ENCODE peak calls at places on chromosomes 13 and 19, in nine cellular contexts. C is AG10803, Y is AG04450, U is Peyer's patch, T is uterus, F is vagina, S is cardiac fibroblast, G is body of pancreas, M is endothelial cell. R is an unnamed sample.

GRCh38 chr13:84528408-84529055 is 646.3 kb upstream of the SLITRK1 start:
- DNase-seq in M (no peak), F (no peak), G (no peak), Y (no peak), S (no peak), U (no peak), C (no peak), T (no peak), R (no peak)

GRCh38 chr13:71820699-71821098 is 46.3 kb downstream of the DACH1 start:
- DNase-seq in M (no peak), U (no peak), C (no peak), F (no peak), G (no peak), T (no peak), S (no peak), Y (no peak), R (no peak)

GRCh38 chr19:11574689-11575088 is 2.8 kb downstream of the ACP5 start:
- DNase-seq in F (no peak), C (no peak), G (no peak), U (peak; percentile 68), T (no peak), M (no peak), Y (no peak), S (no peak), R (no peak)

GRCh38 chr13:20340759-20341161 is 108.6 kb upstream of the GJB6 start:
- DNase-seq in C (peak; percentile 52), F (no peak), S (peak; percentile 46), G (no peak), M (no peak), Y (no peak), T (peak; percentile 32), U (no peak), R (peak; percentile 58)

GRCh38 chr13:36357692-36358091 is 11.5 kb upstream of the SPART start:
- DNase-seq in G (no peak), F (no peak), S (peak; percentile 69), M (no peak), Y (no peak), U (no peak), T (peak; percentile 75), C (peak; percentile 79), R (peak; percentile 84)

GRCh38 chr13:49932066-49932465 is 4.1 kb downstream of the SPRYD7 start:
- DNase-seq in Y (no peak), G (no peak), C (no peak), S (no peak), F (no peak), U (no peak), T (no peak), M (no peak), R (no peak)

GRCh38 chr19:44846455-44847143 is 502 bp downstream of the NECTIN2 start:
- DNase-seq in S (peak; percentile 48), G (peak; percentile 62), Y (no peak), F (no peak), T (peak; percentile 53), M (peak; percentile 67), C (peak; percentile 39), U (peak; percentile 52), R (no peak)

GRCh38 chr13:22505489-22505888 is 675.3 kb upstream of the SGCG start:
- DNase-seq in Y (no peak), U (no peak), M (no peak), S (peak; percentile 7), T (no peak), C (peak; percentile 3), G (no peak), F (no peak), R (no peak)

GRCh38 chr13:40377783-40378182 is 288.7 kb downstream of the FOXO1 start:
- DNase-seq in U (no peak), T (no peak), G (no peak), M (no peak), S (peak; percentile 69), F (no peak), Y (no peak), C (peak; percentile 22), R (no peak)

GRCh38 chr19:953501-954271 is 27.9 kb downstream of the ARID3A start:
- DNase-seq in M (no peak), C (no peak), T (no peak), U (no peak), Y (no peak), F (no peak), G (no peak), S (no peak), R (no peak)

GRCh38 chr19:48858984-48859710 is 9.3 kb downstream of the PLEKHA4 start:
- DNase-seq in U (peak; percentile 82), G (peak; percentile 76), F (no peak), Y (no peak), S (no peak), M (no peak), C (no peak), T (no peak), R (no peak)

GRCh38 chr13:110341445-110342247 is 34.6 kb downstream of the COL4A2 start:
- DNase-seq in F (no peak), C (no peak), Y (no peak), G (no peak), S (peak; percentile 86), M (peak; percentile 42), U (no peak), T (peak; percentile 54), R (no peak)

GRCh38 chr13:49731766-49732165 is 40.5 kb upstream of the EBPL start:
- DNase-seq in T (no peak), G (no peak), F (no peak), C (peak; percentile 62), Y (peak; percentile 38), U (no peak), M (no peak), S (peak; percentile 67), R (no peak)

GRCh38 chr13:50387124-50387581 is 371.9 kb downstream of the KCNRG start:
- DNase-seq in M (no peak), F (no peak), U (peak; percentile 72), G (peak; percentile 34), T (peak; percentile 47), C (peak; percentile 40), Y (no peak), S (no peak), R (peak; percentile 53)

GRCh38 chr13:74136089-74136658 is 2.0 kb upstream of the KLF12 start:
- DNase-seq in S (peak; percentile 59), U (peak; percentile 55), C (peak; percentile 60), Y (no peak), G (no peak), T (peak; percentile 29), M (peak; percentile 40), F (no peak), R (peak; percentile 27)

GRCh38 chr13:87820221-87820620 is 149.1 kb downstream of the SLITRK5 start:
- DNase-seq in G (no peak), M (no peak), C (peak; percentile 6), Y (no peak), T (no peak), U (no peak), S (peak; percentile 7), F (no peak), R (no peak)

GRCh38 chr13:26377038-26377437 is 123.1 kb downstream of the CDK8 start:
- DNase-seq in G (no peak), C (peak; percentile 34), T (no peak), F (no peak), Y (no peak), M (peak; percentile 62), S (peak; percentile 8), U (peak; percentile 50), R (no peak)
- TF ChIP-seq CTCF in G (no peak), C (peak; percentile 56), T (no peak), F (no peak), Y (peak; percentile 42), M (peak; percentile 57), S (peak; percentile 54), U (no peak), R (no peak)

GRCh38 chr13:45490068-45490467 is 25.3 kb downstream of the COG3 start:
- DNase-seq in Y (no peak), G (no peak), S (no peak), F (no peak), C (no peak), M (no peak), T (no peak), U (no peak), R (no peak)
- TF ChIP-seq CTCF in Y (no peak), G (peak; percentile 27), S (no peak), F (no peak), C (no peak), M (peak; percentile 44), T (no peak), U (peak; percentile 15), R (no peak)

GRCh38 chr19:45901912-45902650 is at the start of gene MYPOP:
- DNase-seq in T (peak; percentile 23), M (no peak), S (no peak), C (no peak), F (no peak), G (no peak), Y (no peak), U (no peak), R (peak; percentile 9)

GRCh38 chr19:45901432-45901903 is 945 bp downstream of the MYPOP start:
- DNase-seq in F (no peak), U (peak; percentile 64), T (peak; percentile 56), G (peak; percentile 41), Y (no peak), C (peak; percentile 33), S (peak; percentile 56), M (no peak), R (peak; percentile 24)

GRCh38 chr19:45905016-45905415 is 2.6 kb upstream of the MYPOP start:
- DNase-seq in M (no peak), Y (no peak), S (no peak), C (no peak), F (no peak), G (no peak), U (no peak), T (no peak), R (no peak)

GRCh38 chr19:45900661-45901431 is 1.6 kb downstream of the MYPOP start:
- DNase-seq in U (no peak), S (no peak), Y (no peak), G (no peak), M (no peak), C (no peak), F (no peak), T (no peak), R (no peak)

GRCh38 chr19:45902651-45903625 is 525 bp upstream of the MYPOP start:
- DNase-seq in M (peak; percentile 100), F (no peak), C (peak; percentile 92), Y (peak; percentile 93), G (peak; percentile 99), T (peak; percentile 100), U (peak; percentile 99), S (peak; percentile 98), R (peak; percentile 91)
- TF ChIP-seq CTCF in M (no peak), F (no peak), C (peak; percentile 4), Y (no peak), G (peak; percentile 30), T (no peak), U (no peak), S (no peak), R (peak; percentile 51)

DNA sequence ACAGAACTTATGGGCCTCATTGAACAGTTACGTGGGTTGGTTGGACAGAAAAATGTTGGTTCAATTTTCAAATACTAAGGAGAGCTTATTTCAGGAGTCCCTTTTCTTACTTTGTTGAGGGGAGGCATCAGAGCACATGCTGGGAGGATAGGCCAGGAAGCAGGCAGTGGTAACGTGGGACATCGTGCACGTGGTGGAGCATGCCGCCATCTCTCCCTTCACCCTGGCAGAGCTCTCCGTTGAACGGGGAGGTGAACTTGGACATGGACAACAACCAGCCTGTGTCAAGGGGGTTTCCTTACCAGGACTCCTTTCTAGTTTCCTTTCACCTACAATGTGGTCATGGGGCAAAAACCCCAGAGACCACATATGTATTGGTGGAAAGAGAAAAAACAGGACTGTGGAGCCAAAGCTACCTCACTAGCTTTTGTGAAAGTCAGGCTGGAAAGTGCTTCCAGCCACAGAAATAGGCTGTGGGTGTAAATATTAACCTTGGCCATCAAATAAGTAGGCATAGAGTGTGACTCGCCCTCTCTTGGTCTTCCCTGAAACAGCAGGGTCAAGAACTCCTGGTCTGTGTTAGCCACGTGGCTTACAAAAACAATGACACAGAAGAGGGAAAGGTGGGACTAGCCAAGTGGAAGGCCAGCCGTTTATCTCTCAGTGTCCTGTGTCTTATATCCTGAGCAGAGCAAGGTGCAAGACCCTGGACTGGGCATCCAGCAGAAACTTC is 14.4 kb downstream of the MICOS13 start:
- DNase-seq in Y (peak; percentile 41), G (no peak), C (peak; percentile 52), T (no peak), S (peak; percentile 49), M (no peak), U (no peak), F (no peak), R (no peak)
- TF ChIP-seq CTCF in Y (peak; percentile 42), G (no peak), C (peak; percentile 33), T (no peak), S (peak; percentile 41), M (no peak), U (no peak), F (no peak), R (no peak)

R was measured in tibial nerve.